ENCODE peak calls at places on chromosomes 2 and 18, in four cellular contexts. K is ovary, M is breast epithelium, H is right lobe of liver. L is an unnamed sample.

GRCh38 chr2:190718652-190719526 is 70.0 kb downstream of the NAB1 start:
- DNase-seq in K (no peak), M (peak; percentile 55), H (no peak), L (peak; percentile 24)

GRCh38 chr2:38633895-38634294 is 31.2 kb upstream of the HNRNPLL start:
- DNase-seq in K (no peak), M (no peak), H (no peak), L (no peak)

GRCh38 chr2:174846941-174847938 is 83.0 kb upstream of the CHRNA1 start:
- DNase-seq in K (no peak), M (no peak), H (no peak), L (no peak)

GRCh38 chr2:71578665-71579371 is 125.5 kb downstream of the DYSF start:
- DNase-seq in K (no peak), M (peak; percentile 77), H (no peak), L (peak; percentile 93)

GRCh38 chr2:195535911-195536522 is 121.0 kb upstream of the SLC39A10 start:
- DNase-seq in K (no peak), M (no peak), H (peak; percentile 60), L (no peak)

GRCh38 chr2:216887132-216887531 is 27.3 kb upstream of the TNP1 start:
- DNase-seq in K (no peak), M (no peak), H (no peak), L (no peak)

GRCh38 chr18:7664024-7664312 is 96.9 kb downstream of the PTPRM start:
- DNase-seq in K (no peak), M (no peak), H (no peak), L (no peak)

GRCh38 chr2:162072181-162072702 is 1.8 kb downstream of the DPP4 start:
- DNase-seq in K (no peak), M (no peak), H (no peak), L (no peak)

GRCh38 chr2:164778723-164779122 is 62.9 kb downstream of the COBLL1 start:
- DNase-seq in K (no peak), M (no peak), H (no peak), L (no peak)

GRCh38 chr2:164779383-164780057 is 62.1 kb downstream of the COBLL1 start:
- DNase-seq in K (no peak), M (no peak), H (no peak), L (no peak)

GRCh38 chr2:164782323-164782722 is 59.3 kb downstream of the COBLL1 start:
- DNase-seq in K (no peak), M (no peak), H (no peak), L (peak; percentile 46)

GRCh38 chr2:164781394-164781793 is 60.2 kb downstream of the COBLL1 start:
- DNase-seq in K (no peak), M (no peak), H (no peak), L (no peak)

GRCh38 chr2:164780611-164781167 is 60.9 kb downstream of the COBLL1 start:
- DNase-seq in K (no peak), M (no peak), H (no peak), L (no peak)
- H3K4me3 ChIP-seq in K (no peak overlapping the region), M (no peak overlapping the region), H (no peak overlapping the region), L (no peak overlapping the region)

DNA sequence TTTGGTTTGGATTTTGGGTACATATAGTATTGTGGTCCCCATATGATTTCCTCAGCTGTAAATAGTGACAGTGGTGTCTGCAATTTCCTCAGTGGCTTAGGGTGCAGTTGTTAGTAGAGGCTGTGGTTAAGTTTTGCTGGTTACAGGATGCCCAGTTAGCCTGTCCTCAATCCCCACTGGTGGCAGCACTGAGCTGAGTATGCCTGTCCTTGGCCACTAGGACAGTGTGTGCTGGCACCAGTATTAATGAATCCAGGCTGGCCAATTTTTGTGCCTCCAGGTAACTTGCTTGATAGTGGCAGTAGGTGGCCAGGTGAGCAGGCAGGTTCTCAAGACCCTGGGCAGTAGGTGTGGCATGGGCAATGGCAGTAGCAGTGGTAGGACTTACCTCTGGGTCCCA is 973.1 kb downstream of the TMEM182 start:
- DNase-seq in K (no peak), M (no peak), H (no peak), L (no peak)
- TF ChIP-seq CTCF in K (no peak), M (no peak), H (peak; percentile 16), L (no peak)

DNA sequence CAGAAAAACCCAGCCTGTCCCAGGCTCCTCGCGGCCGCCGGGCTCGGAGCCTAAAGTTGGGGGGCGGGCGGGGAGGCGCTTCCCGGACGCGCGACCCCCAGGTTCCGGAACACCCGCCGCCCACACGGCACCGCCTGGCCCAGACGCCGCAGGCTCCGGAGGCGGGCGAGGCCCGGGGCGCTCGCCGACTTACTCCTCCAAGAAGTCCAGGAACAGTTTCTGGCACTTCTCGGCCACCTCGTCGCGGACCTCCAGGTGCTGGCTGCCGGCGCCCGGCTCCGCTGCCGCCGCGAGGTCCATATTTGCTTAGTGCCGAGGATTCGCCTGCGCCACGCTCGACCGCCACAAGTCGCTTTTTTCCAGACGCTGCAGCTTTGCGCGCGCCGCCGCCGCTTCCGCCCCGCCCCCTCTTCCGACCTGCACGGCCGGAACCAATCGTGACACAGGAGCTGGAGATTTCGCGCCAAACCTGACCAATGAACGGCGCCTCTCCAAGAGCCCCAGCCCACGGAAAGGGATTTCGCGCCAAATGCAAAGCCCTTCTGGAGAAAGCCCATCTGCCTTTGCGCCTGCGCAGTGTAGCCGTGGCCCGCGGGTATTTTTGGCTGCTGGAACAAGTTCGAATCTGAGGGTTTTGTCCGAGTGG is at the start of gene MCM6:
- DNase-seq in K (peak; percentile 97), M (peak; percentile 96), H (peak; percentile 98), L (peak; percentile 97)
- TF ChIP-seq POLR2A in K (no peak), M (no peak), H (peak; percentile 46), L (no peak)

GRCh38 chr2:236568922-236569592 is 568 bp upstream of the ACKR3 start:
- DNase-seq in K (no peak), M (no peak), H (no peak), L (no peak)
- H3K4me3 ChIP-seq in K (peak overlapping the region; percentile 3), M (peak overlapping the region; percentile 74), H (peak overlapping the region; percentile 42), L (no peak overlapping the region)

GRCh38 chr2:80293026-80293425 is 11.5 kb downstream of the LRRTM1 start:
- DNase-seq in K (no peak), M (no peak), H (no peak), L (no peak)

GRCh38 chr2:80292474-80292873 is 12.1 kb downstream of the LRRTM1 start:
- DNase-seq in K (no peak), M (no peak), H (no peak), L (no peak)

GRCh38 chr2:80288576-80288975 is 16.0 kb downstream of the LRRTM1 start:
- DNase-seq in K (no peak), M (no peak), H (no peak), L (no peak)
- TF ChIP-seq CTCF in K (no peak), M (no peak), H (no peak), L (no peak)

GRCh38 chr2:61853848-61854434 is at the start of gene FAM161A:
- DNase-seq in K (peak; percentile 92), M (peak; percentile 75), H (peak; percentile 94), L (peak; percentile 74)

GRCh38 chr2:61853086-61853847 is 593 bp downstream of the FAM161A start:
- DNase-seq in K (peak; percentile 35), M (no peak), H (no peak), L (no peak)

GRCh38 chr2:61854435-61855177 is 746 bp upstream of the FAM161A start:
- DNase-seq in K (peak; percentile 82), M (peak; percentile 92), H (peak; percentile 89), L (peak; percentile 96)

GRCh38 chr2:61855178-61855523 is 1.3 kb upstream of the FAM161A start:
- DNase-seq in K (peak; percentile 48), M (peak; percentile 20), H (peak; percentile 57), L (peak; percentile 17)
- TF ChIP-seq POLR2A in K (no peak), M (no peak), H (no peak), L (no peak)

DNA sequence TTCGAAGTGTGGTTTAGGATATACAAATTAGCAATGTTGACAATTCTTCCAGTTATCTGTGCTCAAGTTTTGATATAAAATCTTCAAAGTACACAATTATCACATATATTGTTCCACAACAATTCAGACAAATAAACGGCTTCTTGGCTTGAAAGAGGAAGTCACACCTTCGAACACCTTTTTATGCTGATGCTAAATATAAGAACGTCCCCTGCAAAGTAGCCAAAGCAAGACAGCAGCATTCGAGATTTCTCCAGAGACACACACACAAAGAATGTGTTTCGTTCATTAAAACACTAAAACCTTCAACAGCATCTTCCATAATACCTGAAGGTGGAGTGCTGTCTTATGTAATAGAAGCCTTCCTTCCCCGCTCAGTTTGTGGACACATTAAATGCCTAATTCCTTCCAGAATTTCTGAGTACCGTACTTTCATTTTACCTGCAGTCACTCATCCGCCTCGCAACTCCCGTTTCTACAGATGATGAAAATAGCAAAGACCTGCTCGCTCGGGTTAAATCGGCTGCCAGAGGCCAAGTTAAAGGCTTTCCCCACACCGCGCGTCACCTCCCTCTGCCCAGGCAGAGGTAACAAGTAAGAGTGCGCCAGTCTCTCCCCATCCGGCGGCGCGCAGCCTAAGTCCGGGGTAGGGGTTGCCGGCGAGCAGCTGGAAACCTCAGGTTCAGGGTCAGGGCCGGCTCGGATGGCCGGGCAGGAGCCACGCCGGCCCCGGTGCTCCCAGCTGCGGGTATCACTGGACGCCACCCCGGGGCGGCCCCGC is 847 bp downstream of the SERPINE2 start:
- DNase-seq in K (peak; percentile 63), M (no peak), H (peak; percentile 60), L (peak; percentile 87)
- H3K4me3 ChIP-seq in K (peak overlapping the region; percentile 46), M (peak overlapping the region; percentile 88), H (peak overlapping the region; percentile 44), L (peak overlapping the region; percentile 39)

DNA sequence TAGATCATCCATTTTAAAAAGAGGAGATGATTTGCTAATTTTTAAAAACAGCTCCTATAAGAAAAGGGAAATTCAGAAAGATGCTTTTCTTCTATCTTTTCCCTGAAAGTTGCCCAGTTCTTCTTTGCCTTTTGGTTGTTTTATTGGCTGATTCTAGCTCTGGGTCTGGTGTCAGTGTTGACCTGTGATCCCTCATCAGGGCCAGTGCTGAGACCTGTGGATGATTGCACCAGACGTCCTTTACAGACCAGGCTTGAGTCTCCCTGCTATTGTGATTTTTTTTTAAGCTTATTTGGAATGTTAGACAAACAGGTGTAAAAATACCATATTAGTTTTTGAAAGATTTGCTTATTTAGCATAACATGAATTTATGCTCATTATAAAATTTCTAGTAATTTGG is 88.2 kb downstream of the ACSL3 start:
- DNase-seq in K (no peak), M (no peak), H (no peak), L (no peak)
- TF ChIP-seq CTCF in K (no peak), M (no peak), H (no peak), L (no peak)